ENCODE peak calls at places on chromosomes 16 and 17, in ten cellular contexts. One of them, this sample, is unnamed.

GRCh38 chr17:58531661-58532554 is 17.5 kb upstream of the MTMR4 start:
- DNase-seq in neural crest cell: peak; percentile 40
- DNase-seq in CD4-positive, alpha-beta T cell: peak; percentile 42
- DNase-seq in HCT116: no peak
- DNase-seq in fibroblast of mammary gland: peak; percentile 12
- DNase-seq in sigmoid colon: peak; percentile 70
- DNase-seq in activated B cell treated with CpG ODN at 0.5 μM for 24 hours: peak; percentile 70
- DNase-seq in fibroblast of the aortic adventitia: no peak
- DNase-seq in transverse colon: peak; percentile 64
- DNase-seq in cardiac fibroblast: no peak
- DNase-seq in this sample: peak; percentile 65

GRCh38 chr16:56355221-56355620 is 70.1 kb downstream of the AMFR start:
- DNase-seq in neural crest cell: no peak
- DNase-seq in CD4-positive, alpha-beta T cell: no peak
- DNase-seq in HCT116: no peak
- DNase-seq in fibroblast of mammary gland: no peak
- DNase-seq in sigmoid colon: peak; percentile 55
- DNase-seq in activated B cell treated with CpG ODN at 0.5 μM for 24 hours: peak; percentile 7
- DNase-seq in fibroblast of the aortic adventitia: no peak
- DNase-seq in transverse colon: no peak
- DNase-seq in cardiac fibroblast: no peak
- DNase-seq in this sample: no peak

GRCh38 chr16:87133112-87133850 is 183.9 kb downstream of the C16orf95 start:
- DNase-seq in neural crest cell: no peak
- DNase-seq in CD4-positive, alpha-beta T cell: no peak
- DNase-seq in HCT116: no peak
- DNase-seq in fibroblast of mammary gland: no peak
- DNase-seq in sigmoid colon: peak; percentile 36
- DNase-seq in activated B cell treated with CpG ODN at 0.5 μM for 24 hours: no peak
- DNase-seq in fibroblast of the aortic adventitia: no peak
- DNase-seq in transverse colon: no peak
- DNase-seq in cardiac fibroblast: no peak
- DNase-seq in this sample: no peak

GRCh38 chr17:2087597-2088211 is 32.8 kb downstream of the HIC1 start:
- DNase-seq in neural crest cell: no peak
- DNase-seq in CD4-positive, alpha-beta T cell: no peak
- DNase-seq in HCT116: no peak
- DNase-seq in fibroblast of mammary gland: peak; percentile 64
- DNase-seq in sigmoid colon: peak; percentile 68
- DNase-seq in activated B cell treated with CpG ODN at 0.5 μM for 24 hours: peak; percentile 48
- DNase-seq in fibroblast of the aortic adventitia: peak; percentile 71
- DNase-seq in transverse colon: peak; percentile 41
- DNase-seq in cardiac fibroblast: peak; percentile 53
- DNase-seq in this sample: no peak

GRCh38 chr17:5580367-5580766 is 3.9 kb downstream of the NLRP1 start:
- DNase-seq in neural crest cell: no peak
- DNase-seq in CD4-positive, alpha-beta T cell: no peak
- DNase-seq in HCT116: no peak
- DNase-seq in fibroblast of mammary gland: peak; percentile 57
- DNase-seq in sigmoid colon: no peak
- DNase-seq in activated B cell treated with CpG ODN at 0.5 μM for 24 hours: no peak
- DNase-seq in fibroblast of the aortic adventitia: peak; percentile 68
- DNase-seq in transverse colon: no peak
- DNase-seq in cardiac fibroblast: peak; percentile 50
- DNase-seq in this sample: no peak

GRCh38 chr16:11972128-11972527 is 4.4 kb upstream of the SNX29 start:
- DNase-seq in neural crest cell: no peak
- DNase-seq in CD4-positive, alpha-beta T cell: no peak
- DNase-seq in HCT116: no peak
- DNase-seq in fibroblast of mammary gland: peak; percentile 38
- DNase-seq in sigmoid colon: no peak
- DNase-seq in activated B cell treated with CpG ODN at 0.5 μM for 24 hours: no peak
- DNase-seq in fibroblast of the aortic adventitia: no peak
- DNase-seq in transverse colon: no peak
- DNase-seq in cardiac fibroblast: peak; percentile 29
- DNase-seq in this sample: no peak

GRCh38 chr17:62807812-62808575 is at the start of gene MARCHF10:
- DNase-seq in neural crest cell: no peak
- DNase-seq in CD4-positive, alpha-beta T cell: no peak
- DNase-seq in HCT116: no peak
- DNase-seq in fibroblast of mammary gland: no peak
- DNase-seq in sigmoid colon: no peak
- DNase-seq in activated B cell treated with CpG ODN at 0.5 μM for 24 hours: peak; percentile 22
- DNase-seq in fibroblast of the aortic adventitia: no peak
- DNase-seq in transverse colon: peak; percentile 16
- DNase-seq in cardiac fibroblast: no peak
- DNase-seq in this sample: no peak

GRCh38 chr16:2770057-2770780 is 6.9 kb downstream of the ELOB start:
- DNase-seq in neural crest cell: no peak
- DNase-seq in CD4-positive, alpha-beta T cell: no peak
- DNase-seq in HCT116: no peak
- DNase-seq in fibroblast of mammary gland: no peak
- DNase-seq in sigmoid colon: no peak
- DNase-seq in activated B cell treated with CpG ODN at 0.5 μM for 24 hours: no peak
- DNase-seq in fibroblast of the aortic adventitia: no peak
- DNase-seq in transverse colon: no peak
- DNase-seq in cardiac fibroblast: no peak
- DNase-seq in this sample: no peak

GRCh38 chr16:12081048-12081404 is 104.5 kb downstream of the SNX29 start:
- DNase-seq in neural crest cell: no peak
- DNase-seq in CD4-positive, alpha-beta T cell: no peak
- DNase-seq in HCT116: no peak
- DNase-seq in fibroblast of mammary gland: no peak
- DNase-seq in sigmoid colon: peak; percentile 52
- DNase-seq in activated B cell treated with CpG ODN at 0.5 μM for 24 hours: no peak
- DNase-seq in fibroblast of the aortic adventitia: no peak
- DNase-seq in transverse colon: no peak
- DNase-seq in cardiac fibroblast: no peak
- DNase-seq in this sample: no peak

GRCh38 chr17:21545051-21545450 is 147.3 kb upstream of the KCNJ18 start:
- DNase-seq in neural crest cell: no peak
- DNase-seq in CD4-positive, alpha-beta T cell: no peak
- DNase-seq in HCT116: no peak
- DNase-seq in fibroblast of mammary gland: no peak
- DNase-seq in sigmoid colon: no peak
- DNase-seq in activated B cell treated with CpG ODN at 0.5 μM for 24 hours: no peak
- DNase-seq in fibroblast of the aortic adventitia: no peak
- DNase-seq in transverse colon: no peak
- DNase-seq in cardiac fibroblast: no peak
- DNase-seq in this sample: no peak

GRCh38 chr16:66133641-66134402 is 232.7 kb upstream of the CDH5 start:
- DNase-seq in neural crest cell: no peak
- DNase-seq in CD4-positive, alpha-beta T cell: no peak
- DNase-seq in HCT116: no peak
- DNase-seq in fibroblast of mammary gland: peak; percentile 17
- DNase-seq in sigmoid colon: no peak
- DNase-seq in activated B cell treated with CpG ODN at 0.5 μM for 24 hours: no peak
- DNase-seq in fibroblast of the aortic adventitia: peak; percentile 63
- DNase-seq in transverse colon: no peak
- DNase-seq in cardiac fibroblast: no peak
- DNase-seq in this sample: no peak

GRCh38 chr17:9074106-9074505 is 52.8 kb downstream of the NTN1 start:
- DNase-seq in neural crest cell: no peak
- DNase-seq in CD4-positive, alpha-beta T cell: no peak
- DNase-seq in HCT116: peak; percentile 4
- DNase-seq in fibroblast of mammary gland: peak; percentile 27
- DNase-seq in sigmoid colon: no peak
- DNase-seq in activated B cell treated with CpG ODN at 0.5 μM for 24 hours: no peak
- DNase-seq in fibroblast of the aortic adventitia: no peak
- DNase-seq in transverse colon: no peak
- DNase-seq in cardiac fibroblast: no peak
- DNase-seq in this sample: no peak

GRCh38 chr16:86566966-86567700 is 504 bp downstream of the FOXC2 start:
- DNase-seq in neural crest cell: no peak
- DNase-seq in CD4-positive, alpha-beta T cell: no peak
- DNase-seq in HCT116: no peak
- DNase-seq in fibroblast of mammary gland: peak; percentile 61
- DNase-seq in sigmoid colon: no peak
- DNase-seq in activated B cell treated with CpG ODN at 0.5 μM for 24 hours: no peak
- DNase-seq in fibroblast of the aortic adventitia: peak; percentile 71
- DNase-seq in transverse colon: no peak
- DNase-seq in cardiac fibroblast: peak; percentile 86
- DNase-seq in this sample: no peak

GRCh38 chr17:13634001-13634400 is 32.3 kb upstream of the HS3ST3A1 start:
- DNase-seq in neural crest cell: no peak
- DNase-seq in CD4-positive, alpha-beta T cell: no peak
- DNase-seq in HCT116: no peak
- DNase-seq in fibroblast of mammary gland: no peak
- DNase-seq in sigmoid colon: no peak
- DNase-seq in activated B cell treated with CpG ODN at 0.5 μM for 24 hours: no peak
- DNase-seq in fibroblast of the aortic adventitia: peak; percentile 63
- DNase-seq in transverse colon: no peak
- DNase-seq in cardiac fibroblast: no peak
- DNase-seq in this sample: no peak

GRCh38 chr17:78374631-78375274 is 3.7 kb upstream of the PGS1 start:
- DNase-seq in neural crest cell: no peak
- DNase-seq in CD4-positive, alpha-beta T cell: no peak
- DNase-seq in HCT116: no peak
- DNase-seq in fibroblast of mammary gland: peak; percentile 91
- DNase-seq in sigmoid colon: no peak
- DNase-seq in activated B cell treated with CpG ODN at 0.5 μM for 24 hours: no peak
- DNase-seq in fibroblast of the aortic adventitia: peak; percentile 76
- DNase-seq in transverse colon: no peak
- DNase-seq in cardiac fibroblast: peak; percentile 87
- DNase-seq in this sample: no peak

GRCh38 chr17:79796570-79797491 is at the start of gene CBX8:
- DNase-seq in neural crest cell: peak; percentile 100
- DNase-seq in CD4-positive, alpha-beta T cell: peak; percentile 99
- DNase-seq in HCT116: peak; percentile 100
- DNase-seq in fibroblast of mammary gland: peak; percentile 99
- DNase-seq in sigmoid colon: peak; percentile 100
- DNase-seq in activated B cell treated with CpG ODN at 0.5 μM for 24 hours: peak; percentile 95
- DNase-seq in fibroblast of the aortic adventitia: peak; percentile 99
- DNase-seq in transverse colon: peak; percentile 100
- DNase-seq in cardiac fibroblast: peak; percentile 99
- DNase-seq in this sample: peak; percentile 99

GRCh38 chr16:68073902-68074760 is 11.0 kb upstream of the NFATC3 start:
- DNase-seq in neural crest cell: no peak
- DNase-seq in CD4-positive, alpha-beta T cell: no peak
- DNase-seq in HCT116: no peak
- DNase-seq in fibroblast of mammary gland: no peak
- DNase-seq in sigmoid colon: no peak
- DNase-seq in activated B cell treated with CpG ODN at 0.5 μM for 24 hours: no peak
- DNase-seq in fibroblast of the aortic adventitia: no peak
- DNase-seq in transverse colon: no peak
- DNase-seq in cardiac fibroblast: no peak
- DNase-seq in this sample: no peak
- TF ChIP-seq CTCF in neural crest cell: no peak
- TF ChIP-seq CTCF in CD4-positive, alpha-beta T cell: no peak
- TF ChIP-seq CTCF in HCT116: no peak
- TF ChIP-seq CTCF in fibroblast of mammary gland: no peak
- TF ChIP-seq CTCF in sigmoid colon: no peak
- TF ChIP-seq CTCF in activated B cell treated with CpG ODN at 0.5 μM for 24 hours: no peak
- TF ChIP-seq CTCF in fibroblast of the aortic adventitia: no peak
- TF ChIP-seq CTCF in transverse colon: no peak
- TF ChIP-seq CTCF in cardiac fibroblast: no peak
- TF ChIP-seq CTCF in this sample: no peak

DNA sequence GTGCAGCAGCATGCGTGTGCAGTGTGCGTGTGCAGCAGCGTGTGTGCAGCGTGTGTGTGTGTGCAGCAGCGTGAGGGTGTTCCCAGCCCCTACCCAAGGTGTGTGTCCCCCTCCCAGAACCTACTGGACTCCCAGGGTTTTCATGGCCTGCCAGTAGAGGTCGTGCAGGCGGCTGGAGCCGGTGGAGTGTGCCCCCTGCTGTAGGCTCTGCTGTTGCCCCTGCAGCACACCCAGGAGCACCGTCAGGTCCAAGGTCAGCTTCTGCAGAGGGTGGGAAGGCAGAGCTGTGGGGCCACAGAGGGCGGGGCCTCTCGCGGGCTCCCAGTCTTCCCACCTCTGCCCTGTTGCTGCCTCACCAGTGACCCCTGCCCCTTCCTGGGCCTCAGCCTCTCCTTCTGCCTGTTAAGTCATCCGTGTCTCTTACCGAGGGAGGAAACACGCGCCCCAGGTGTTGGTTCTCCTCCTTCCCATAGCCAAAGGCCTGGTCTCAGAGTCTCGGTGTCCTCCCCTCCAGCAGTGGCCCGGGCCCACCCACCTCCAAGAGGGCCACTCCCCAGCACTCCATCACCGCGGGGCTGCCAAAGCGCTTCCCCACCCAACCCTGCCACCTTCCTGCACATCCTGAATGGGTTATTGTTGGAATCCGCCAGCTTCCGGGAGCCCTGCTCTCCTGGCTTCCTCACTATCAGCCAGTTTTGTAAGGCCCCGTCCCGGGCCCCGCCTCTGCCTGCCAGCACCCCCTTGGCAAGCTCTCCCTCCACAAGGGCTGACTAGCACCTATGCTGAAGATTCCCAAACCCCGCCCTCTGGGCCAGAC is 14.8 kb downstream of the MYBBP1A start:
- DNase-seq in neural crest cell: no peak
- DNase-seq in CD4-positive, alpha-beta T cell: no peak
- DNase-seq in HCT116: no peak
- DNase-seq in fibroblast of mammary gland: no peak
- DNase-seq in sigmoid colon: peak; percentile 66
- DNase-seq in activated B cell treated with CpG ODN at 0.5 μM for 24 hours: no peak
- DNase-seq in fibroblast of the aortic adventitia: no peak
- DNase-seq in transverse colon: no peak
- DNase-seq in cardiac fibroblast: no peak
- DNase-seq in this sample: no peak
- TF ChIP-seq CTCF in neural crest cell: no peak
- TF ChIP-seq CTCF in CD4-positive, alpha-beta T cell: no peak
- TF ChIP-seq CTCF in HCT116: peak; percentile 78
- TF ChIP-seq CTCF in fibroblast of mammary gland: no peak
- TF ChIP-seq CTCF in sigmoid colon: no peak
- TF ChIP-seq CTCF in activated B cell treated with CpG ODN at 0.5 μM for 24 hours: no peak
- TF ChIP-seq CTCF in fibroblast of the aortic adventitia: no peak
- TF ChIP-seq CTCF in transverse colon: no peak
- TF ChIP-seq CTCF in cardiac fibroblast: peak; percentile 11
- TF ChIP-seq CTCF in this sample: no peak

GRCh38 chr16:425082-425718 is at the start of gene RAB11FIP3:
- DNase-seq in neural crest cell: peak; percentile 78
- DNase-seq in CD4-positive, alpha-beta T cell: peak; percentile 74
- DNase-seq in HCT116: peak; percentile 29
- DNase-seq in fibroblast of mammary gland: peak; percentile 63
- DNase-seq in sigmoid colon: peak; percentile 93
- DNase-seq in activated B cell treated with CpG ODN at 0.5 μM for 24 hours: peak; percentile 93
- DNase-seq in fibroblast of the aortic adventitia: peak; percentile 66
- DNase-seq in transverse colon: peak; percentile 85
- DNase-seq in cardiac fibroblast: peak; percentile 75
- DNase-seq in this sample: peak; percentile 84
- TF ChIP-seq CTCF in neural crest cell: peak; percentile 52
- TF ChIP-seq CTCF in CD4-positive, alpha-beta T cell: peak; percentile 21
- TF ChIP-seq CTCF in HCT116: peak; percentile 1
- TF ChIP-seq CTCF in fibroblast of mammary gland: peak; percentile 0
- TF ChIP-seq CTCF in sigmoid colon: peak; percentile 3
- TF ChIP-seq CTCF in activated B cell treated with CpG ODN at 0.5 μM for 24 hours: no peak
- TF ChIP-seq CTCF in fibroblast of the aortic adventitia: peak; percentile 8
- TF ChIP-seq CTCF in transverse colon: no peak
- TF ChIP-seq CTCF in cardiac fibroblast: no peak
- TF ChIP-seq CTCF in this sample: peak; percentile 17

DNA sequence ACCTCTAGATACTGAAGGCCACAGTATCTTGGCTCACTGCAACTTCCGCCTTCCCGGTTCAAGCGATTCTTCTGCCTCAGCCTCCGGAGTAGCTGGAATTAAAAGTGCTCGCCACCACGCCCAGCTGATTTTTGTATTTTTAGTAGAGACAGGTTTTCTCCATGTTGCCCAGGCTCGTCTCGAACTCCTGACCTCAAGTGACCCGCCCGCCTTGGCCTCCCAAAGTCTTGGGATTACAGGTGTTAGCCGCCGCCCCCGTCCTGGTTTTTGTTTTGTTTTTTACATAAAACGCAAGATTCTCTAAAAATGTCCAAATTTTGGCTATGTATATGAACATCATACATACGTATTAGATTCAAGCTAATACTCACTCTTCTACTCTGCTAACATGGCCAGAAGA is 2.0 kb upstream of the GGNBP2 start:
- DNase-seq in neural crest cell: no peak
- DNase-seq in CD4-positive, alpha-beta T cell: no peak
- DNase-seq in HCT116: no peak
- DNase-seq in fibroblast of mammary gland: no peak
- DNase-seq in sigmoid colon: no peak
- DNase-seq in activated B cell treated with CpG ODN at 0.5 μM for 24 hours: no peak
- DNase-seq in fibroblast of the aortic adventitia: no peak
- DNase-seq in transverse colon: no peak
- DNase-seq in cardiac fibroblast: no peak
- DNase-seq in this sample: no peak
- TF ChIP-seq CTCF in neural crest cell: no peak
- TF ChIP-seq CTCF in CD4-positive, alpha-beta T cell: no peak
- TF ChIP-seq CTCF in HCT116: no peak
- TF ChIP-seq CTCF in fibroblast of mammary gland: no peak
- TF ChIP-seq CTCF in sigmoid colon: no peak
- TF ChIP-seq CTCF in activated B cell treated with CpG ODN at 0.5 μM for 24 hours: no peak
- TF ChIP-seq CTCF in fibroblast of the aortic adventitia: no peak
- TF ChIP-seq CTCF in transverse colon: no peak
- TF ChIP-seq CTCF in cardiac fibroblast: no peak
- TF ChIP-seq CTCF in this sample: no peak

This sample was measured in natural killer cell.